ENCODE peak calls at places on chromosomes 1 and 21, in four cellular contexts. O is stimulated activated naive B cell treated with anti-CD40 and anti-IgM and Interleukin-4, amounts not matched to agents 10 μg/mL and 1 μg/mL and 100 μg/mL, for 72 hours; P is T-cell; X is AG09319. J is an unnamed sample.

GRCh38 chr21:37368536-37369279 is 2.1 kb downstream of the DYRK1A start:
- DNase-seq in X (no peak), O (no peak), P (no peak), J (no peak)

GRCh38 chr1:21875621-21876063 is 61.5 kb downstream of the HSPG2 start:
- DNase-seq in X (no peak), P (no peak), O (no peak), J (no peak)

GRCh38 chr1:39174400-39175081 is 30.0 kb upstream of the MACF1 start:
- DNase-seq in O (no peak), P (no peak), X (no peak), J (no peak)

GRCh38 chr1:181140398-181140797 is 51.9 kb downstream of the IER5 start:
- DNase-seq in X (no peak), P (no peak), O (no peak), J (no peak)

GRCh38 chr1:201708085-201708512 is 120.9 kb upstream of the IPO9 start:
- DNase-seq in X (peak), O (no peak), P (no peak), J (peak)

GRCh38 chr1:240575976-240576666 is 35.8 kb downstream of the GREM2 start:
- DNase-seq in P (peak), O (peak), X (peak), J (peak)

GRCh38 chr21:26055010-26055409 is 115.6 kb downstream of the APP start:
- DNase-seq in O (no peak), X (no peak), P (no peak), J (no peak)

GRCh38 chr1:163914785-163915413 is 593.1 kb downstream of the NUF2 start:
- DNase-seq in X (no peak), O (no peak), P (no peak), J (no peak)

GRCh38 chr1:30005972-30006619 is 717.3 kb downstream of the MATN1 start:
- DNase-seq in P (no peak), O (no peak), X (no peak), J (no peak)

GRCh38 chr1:247324913-247325312 is 6.8 kb downstream of the ZNF496 start:
- DNase-seq in O (no peak), P (no peak), X (no peak), J (no peak)

GRCh38 chr1:235642021-235642942 is 7.3 kb downstream of the GNG4 start:
- DNase-seq in P (peak), X (no peak), O (peak), J (no peak)

GRCh38 chr1:84538599-84538998 is 32.2 kb upstream of the GNG5 start:
- DNase-seq in X (no peak), P (no peak), O (no peak), J (no peak)

GRCh38 chr1:92123868-92124267 is 43.7 kb downstream of the BTBD8 start:
- DNase-seq in P (no peak), O (no peak), X (no peak), J (no peak)

GRCh38 chr1:245091818-245092637 is 62.8 kb upstream of the KIF26B start:
- DNase-seq in O (no peak), X (peak), P (no peak), J (peak)

GRCh38 chr21:39581414-39581813 is 31.3 kb upstream of the B3GALT5 start:
- DNase-seq in X (no peak), P (no peak), O (no peak), J (no peak)

GRCh38 chr1:112388436-112388835 is 7.6 kb upstream of the CTTNBP2NL start:
- DNase-seq in O (no peak), P (no peak), X (no peak), J (no peak)

GRCh38 chr1:241603626-241604337 is 36.4 kb downstream of the CHML start:
- DNase-seq in O (no peak), P (no peak), X (no peak), J (no peak)

GRCh38 chr1:201896951-201897391 is 8.3 kb downstream of the SHISA4 start:
- DNase-seq in X (no peak), P (no peak), O (no peak), J (peak)

GRCh38 chr21:35340273-35340672 is 291.2 kb upstream of the RUNX1 start:
- DNase-seq in X (no peak), P (peak), O (no peak), J (no peak)

GRCh38 chr1:40736085-40736531 is 44.6 kb downstream of the NFYC start:
- DNase-seq in O (no peak), X (no peak), P (no peak), J (no peak)

GRCh38 chr1:115089443-115090340 is at the start of gene TSPAN2:
- DNase-seq in O (peak), P (peak), X (no peak), J (no peak)

GRCh38 chr1:58942759-58943191 is 158.9 kb upstream of the JUN start:
- DNase-seq in O (no peak), X (no peak), P (no peak), J (no peak)

GRCh38 chr1:211731456-211732275 is 56.2 kb upstream of the NEK2 start:
- DNase-seq in X (no peak), P (no peak), O (no peak), J (no peak)

GRCh38 chr1:105386489-105386888 is 1636.8 kb downstream of the AMY1C start:
- DNase-seq in O (no peak), P (no peak), X (no peak), J (no peak)

GRCh38 chr1:21596179-21596578 is 73.0 kb downstream of the RAP1GAP start:
- DNase-seq in X (no peak), O (no peak), P (no peak), J (no peak)

GRCh38 chr21:39688010-39688409 is 57.0 kb upstream of the IGSF5 start:
- DNase-seq in O (no peak), P (no peak), X (no peak), J (no peak)

GRCh38 chr21:44919913-44920693 is 596 bp downstream of the ITGB2 start:
- DNase-seq in P (no peak), X (no peak), O (no peak), J (no peak)

GRCh38 chr1:93680121-93681094 is 1.2 kb downstream of the BCAR3 start:
- DNase-seq in X (peak), O (peak), P (peak), J (peak)

GRCh38 chr1:25106352-25106751 is 126.0 kb downstream of the SYF2 start:
- DNase-seq in O (no peak), X (no peak), P (no peak), J (no peak)

GRCh38 chr1:46747683-46748288 is 28.9 kb upstream of the EFCAB14 start:
- DNase-seq in X (no peak), P (no peak), O (no peak), J (no peak)

GRCh38 chr1:236688705-236689104 is 2.4 kb downstream of the ACTN2 start:
- DNase-seq in X (no peak), O (no peak), P (no peak), J (no peak)

GRCh38 chr1:60639287-60639686 is 443.1 kb upstream of the NFIA start:
- DNase-seq in X (no peak), P (no peak), O (no peak), J (no peak)

GRCh38 chr1:168801032-168801745 is 72.2 kb upstream of the DPT start:
- DNase-seq in X (no peak), P (no peak), O (no peak), J (no peak)

GRCh38 chr1:20521960-20522861 is 14.3 kb upstream of the MUL1 start:
- DNase-seq in O (peak), P (peak), X (peak), J (peak)

J was measured in GM04504.